ENCODE peak calls at places on chromosomes 16 and 17, in six cellular contexts. E is CD8-positive, alpha-beta T cell; I is fibroblast of lung; H is stomach; V is endodermal cell; G is PC-3. T is an unnamed sample.

GRCh38 chr16:71676236-71676635 is 48.3 kb downstream of the PHLPP2 start:
- DNase-seq in E (no peak), I (no peak), H (no peak), V (no peak), G (no peak), T (no peak)

GRCh38 chr16:85664580-85665372 is 24.0 kb downstream of the GINS2 start:
- DNase-seq in E (no peak), I (no peak), H (no peak), V (no peak), G (no peak), T (no peak)

GRCh38 chr16:58836427-58836826 is 102.3 kb upstream of the GOT2 start:
- DNase-seq in E (no peak), I (no peak), H (no peak), V (no peak), G (no peak), T (no peak)

GRCh38 chr16:12906765-12907516 is 5.5 kb downstream of the SHISA9 start:
- DNase-seq in E (no peak), I (no peak), H (no peak), V (no peak), G (no peak), T (no peak)

GRCh38 chr17:915416-916201 is 64.0 kb downstream of the NXN start:
- DNase-seq in E (no peak), I (peak; percentile 84), H (no peak), V (no peak), G (no peak), T (no peak)

GRCh38 chr16:22325598-22326368 is 28.6 kb downstream of the POLR3E start:
- DNase-seq in E (peak; percentile 42), I (no peak), H (no peak), V (peak; percentile 50), G (no peak), T (no peak)

GRCh38 chr17:10200645-10201044 is 2.2 kb upstream of the GAS7 start:
- DNase-seq in E (no peak), I (no peak), H (no peak), V (no peak), G (no peak), T (no peak)

GRCh38 chr17:34163681-34164080 is 91.4 kb upstream of the CCL2 start:
- DNase-seq in E (no peak), I (peak; percentile 11), H (no peak), V (peak; percentile 87), G (no peak), T (peak; percentile 29)

GRCh38 chr17:39745335-39746144 is 7.8 kb downstream of the GRB7 start:
- DNase-seq in E (no peak), I (no peak), H (no peak), V (no peak), G (no peak), T (no peak)

GRCh38 chr17:81218459-81218858 is 4.3 kb downstream of the CEP131 start:
- DNase-seq in E (no peak), I (no peak), H (no peak), V (no peak), G (no peak), T (no peak)

GRCh38 chr16:51228097-51228659 is 77.1 kb upstream of the SALL1 start:
- DNase-seq in E (no peak), I (no peak), H (no peak), V (no peak), G (no peak), T (no peak)

GRCh38 chr16:60337671-60338070 is 1603.6 kb upstream of the GOT2 start:
- DNase-seq in E (no peak), I (no peak), H (no peak), V (no peak), G (no peak), T (no peak)

GRCh38 chr17:50354776-50355175 is 8.8 kb downstream of the XYLT2 start:
- DNase-seq in E (peak; percentile 42), I (no peak), H (peak; percentile 48), V (peak; percentile 45), G (no peak), T (no peak)

GRCh38 chr17:81401727-81402529 is 6.7 kb downstream of the BAHCC1 start:
- DNase-seq in E (no peak), I (peak; percentile 63), H (no peak), V (peak; percentile 92), G (peak; percentile 39), T (peak; percentile 69)

GRCh38 chr16:56372938-56373337 is 52.4 kb downstream of the AMFR start:
- DNase-seq in E (no peak), I (no peak), H (no peak), V (no peak), G (peak; percentile 64), T (no peak)

GRCh38 chr17:56930739-56931337 is 17.0 kb upstream of the TRIM25 start:
- DNase-seq in E (no peak), I (no peak), H (no peak), V (no peak), G (no peak), T (no peak)

GRCh38 chr17:18960803-18961511 is 9.0 kb downstream of the SLC5A10 start:
- DNase-seq in E (peak; percentile 89), I (peak; percentile 32), H (peak; percentile 91), V (peak; percentile 98), G (peak; percentile 82), T (peak; percentile 90)

GRCh38 chr16:6682142-6682811 is 650.4 kb upstream of the RBFOX1 start:
- DNase-seq in E (no peak), I (no peak), H (peak; percentile 31), V (peak; percentile 92), G (peak; percentile 6), T (peak; percentile 14)

GRCh38 chr17:79897243-79898063 is 58.2 kb upstream of the CBX4 start:
- DNase-seq in E (no peak), I (no peak), H (no peak), V (peak; percentile 26), G (peak; percentile 52), T (no peak)

GRCh38 chr17:39591958-39592954 is 15.5 kb downstream of the NEUROD2 start:
- DNase-seq in E (no peak), I (peak; percentile 30), H (peak; percentile 44), V (peak; percentile 96), G (peak; percentile 67), T (no peak)

GRCh38 chr17:491086-492014 is 138.7 kb upstream of the RPH3AL start:
- DNase-seq in E (peak; percentile 74), I (peak; percentile 64), H (peak; percentile 54), V (peak; percentile 86), G (no peak), T (peak; percentile 41)

GRCh38 chr16:79982356-79982755 is 381.8 kb upstream of the MAF start:
- DNase-seq in E (no peak), I (no peak), H (no peak), V (no peak), G (no peak), T (no peak)

GRCh38 chr16:67462279-67462655 is 18.7 kb downstream of the ATP6V0D1 start:
- DNase-seq in E (no peak), I (peak; percentile 25), H (no peak), V (no peak), G (no peak), T (no peak)

GRCh38 chr16:67460961-67461360 is 20.0 kb downstream of the ATP6V0D1 start:
- DNase-seq in E (no peak), I (no peak), H (no peak), V (no peak), G (no peak), T (no peak)

GRCh38 chr16:67463059-67463458 is 17.9 kb downstream of the ATP6V0D1 start:
- DNase-seq in E (no peak), I (no peak), H (no peak), V (no peak), G (no peak), T (no peak)

GRCh38 chr16:67460168-67460567 is 20.8 kb downstream of the ATP6V0D1 start:
- DNase-seq in E (no peak), I (no peak), H (no peak), V (no peak), G (no peak), T (no peak)

DNA sequence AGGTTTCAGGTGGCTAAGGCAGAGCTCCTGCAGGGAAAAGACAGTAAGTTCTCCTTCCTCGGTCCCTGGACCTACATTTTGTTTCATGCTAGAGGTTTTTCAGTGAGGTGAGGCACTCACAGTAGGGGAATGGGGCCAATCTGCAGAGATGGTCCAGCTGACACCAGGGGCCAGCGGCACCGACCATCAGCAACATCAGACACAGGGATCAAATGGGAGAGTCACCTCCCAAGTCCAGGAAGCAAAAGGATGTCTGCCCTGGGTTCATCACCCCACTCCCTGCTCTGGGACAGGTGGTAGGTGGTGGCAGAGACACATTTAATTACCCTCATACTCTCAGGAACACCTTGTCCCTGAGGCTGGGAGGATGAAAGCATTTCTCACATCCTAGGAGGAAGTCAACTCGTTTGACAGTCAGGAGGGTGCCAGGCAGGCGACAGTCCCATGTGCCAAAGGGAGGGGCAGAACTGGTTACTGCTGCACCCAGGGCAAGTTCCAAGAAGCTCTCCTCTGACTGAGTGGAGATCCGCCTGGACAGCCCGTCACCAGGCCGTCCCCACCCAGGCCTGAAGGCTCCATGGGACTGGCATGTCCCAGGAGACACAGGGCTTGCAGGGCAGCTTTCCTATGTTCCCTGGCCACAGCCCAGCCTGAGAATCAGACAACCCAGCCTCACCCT is 19.2 kb downstream of the ATP6V0D1 start:
- DNase-seq in E (no peak), I (no peak), H (peak; percentile 83), V (no peak), G (no peak), T (no peak)
- H3K4me1 ChIP-seq in E (no peaks in the 10 kb centered on the region), I (peaks cover 22% of the 10 kb centered on the region), H (peaks cover 74% of the 10 kb centered on the region), V (no peaks in the 10 kb centered on the region), G (peaks cover 5% of the 10 kb centered on the region), T (peaks cover 17% of the 10 kb centered on the region)

DNA sequence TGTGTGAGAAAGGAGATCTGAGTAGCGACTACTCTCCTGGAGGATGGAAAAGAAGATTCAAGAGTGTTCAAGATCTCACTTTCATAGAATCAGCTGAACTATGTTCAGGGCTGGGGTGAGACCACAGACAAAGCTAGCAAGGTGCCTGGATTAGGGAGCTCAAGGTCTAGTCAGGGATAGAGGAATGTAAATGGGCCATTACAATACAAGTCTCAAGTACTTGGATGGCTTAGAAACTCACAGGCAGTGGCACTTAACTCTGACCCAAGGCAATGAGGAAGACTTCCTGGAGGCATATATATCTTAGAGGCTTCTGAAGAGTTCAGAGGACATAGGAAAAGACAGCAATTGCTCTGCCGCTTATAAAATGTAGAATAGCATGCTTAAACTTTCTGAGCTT is 184.9 kb upstream of the CDH11 start:
- DNase-seq in E (no peak), I (no peak), H (no peak), V (no peak), G (no peak), T (no peak)
- H3K4me3 ChIP-seq in E (no peak overlapping the region), I (no peak overlapping the region), H (no peak overlapping the region), V (no peak overlapping the region), G (no peak overlapping the region), T (no peak overlapping the region)

DNA sequence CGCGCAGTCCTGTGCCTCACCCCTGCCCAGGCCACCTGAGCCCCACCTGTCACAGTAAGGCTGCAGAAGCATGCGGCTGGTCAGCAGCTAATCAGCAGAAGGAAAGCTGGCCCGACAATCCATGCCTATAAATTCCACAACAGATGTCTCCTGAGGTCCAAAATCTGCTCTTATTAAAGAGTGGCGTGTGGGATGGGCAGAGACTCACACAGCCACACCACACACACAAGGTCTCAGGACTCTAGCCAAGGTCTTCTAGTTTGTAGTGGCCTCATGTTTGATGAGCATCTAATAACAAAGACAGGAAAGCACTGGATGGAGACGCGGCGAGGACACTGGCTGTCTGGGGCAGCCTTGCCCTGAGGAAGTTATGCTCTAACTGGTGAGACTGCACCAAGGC is 55.9 kb downstream of the ANKRD11 start:
- DNase-seq in E (no peak), I (no peak), H (no peak), V (no peak), G (no peak), T (no peak)
- H3K4me1 ChIP-seq in E (peaks cover 82% of the 10 kb centered on the region), I (peaks cover 20% of the 10 kb centered on the region), H (peaks cover 48% of the 10 kb centered on the region), V (no peaks in the 10 kb centered on the region), G (no peaks in the 10 kb centered on the region), T (peaks cover 32% of the 10 kb centered on the region)

GRCh38 chr16:87390641-87391323 is 1.4 kb upstream of the MAP1LC3B start:
- DNase-seq in E (no peak), I (no peak), H (no peak), V (peak; percentile 35), G (no peak), T (no peak)
- H3K4me3 ChIP-seq in E (peak overlapping the region; percentile 51), I (no peak overlapping the region), H (no peak overlapping the region), V (peak overlapping the region; percentile 81), G (peak overlapping the region; percentile 96), T (peak overlapping the region; percentile 88)

GRCh38 chr16:23505180-23505665 is 5.1 kb downstream of the GGA2 start:
- DNase-seq in E (no peak), I (peak; percentile 39), H (no peak), V (no peak), G (no peak), T (no peak)
- H3K4me1 ChIP-seq in E (peaks cover 53% of the 10 kb centered on the region), I (peaks cover 13% of the 10 kb centered on the region), H (peaks cover 80% of the 10 kb centered on the region), V (peaks cover 6% of the 10 kb centered on the region), G (peaks cover 21% of the 10 kb centered on the region), T (peaks cover 33% of the 10 kb centered on the region)

T was measured in A549.